ENCODE peak calls at places on chromosomes 3 and 15, in seven cellular contexts. G is EH; V is A549; N is NCI-H226; C is activated CD8-positive, alpha-beta T cell treated with anti-CD3 and anti-CD28 coated beads, Interleukin-2, amount 10 ng/mL, durations not matched to agents 7 days and 5 days; T is H9; Q is SW480. E is an unnamed sample.

GRCh38 chr15:38893920-38894259 is 329.3 kb upstream of the RASGRP1 start:
- DNase-seq in G (no peak), V (no peak), N (no peak), C (no peak), T (no peak), Q (no peak), E (no peak)

GRCh38 chr15:32888221-32888761 is 170.5 kb downstream of the GREM1 start:
- DNase-seq in G (peak), V (no peak), N (no peak), C (no peak), T (no peak), Q (no peak), E (no peak)

GRCh38 chr15:56148099-56148498 is 95.6 kb downstream of the RFX7 start:
- DNase-seq in G (no peak), V (no peak), N (peak), C (no peak), T (no peak), Q (no peak), E (no peak)

GRCh38 chr3:76487446-76487845 is 552.5 kb upstream of the ROBO2 start:
- DNase-seq in G (no peak), V (no peak), N (no peak), C (no peak), T (no peak), Q (no peak), E (peak)

GRCh38 chr3:169658311-169658931 is 5.1 kb downstream of the MECOM start:
- DNase-seq in G (no peak), V (no peak), N (no peak), C (no peak), T (peak), Q (no peak), E (no peak)

GRCh38 chr15:34582461-34583357 is 742 bp downstream of the GOLGA8B start:
- DNase-seq in G (peak), V (peak), N (peak), C (peak), T (peak), Q (peak), E (no peak)

GRCh38 chr3:31402118-31402517 is 130.6 kb upstream of the STT3B start:
- DNase-seq in G (no peak), V (no peak), N (no peak), C (no peak), T (no peak), Q (no peak), E (no peak)

GRCh38 chr3:169662215-169663070 is 1.1 kb downstream of the MECOM start:
- DNase-seq in G (peak), V (peak), N (peak), C (peak), T (peak), Q (peak), E (peak)

GRCh38 chr3:138668107-138668506 is 59.5 kb downstream of the FAIM start:
- DNase-seq in G (no peak), V (no peak), N (no peak), C (no peak), T (no peak), Q (no peak), E (no peak)

GRCh38 chr15:55993804-55994539 is 560 bp upstream of the NEDD4 start:
- DNase-seq in G (peak), V (peak), N (peak), C (no peak), T (peak), Q (peak), E (peak)

GRCh38 chr3:194139977-194140351 is 4.0 kb downstream of the HES1 start:
- DNase-seq in G (no peak), V (no peak), N (no peak), C (no peak), T (no peak), Q (no peak), E (no peak)

GRCh38 chr3:56064684-56065083 is 403.6 kb downstream of the ERC2 start:
- DNase-seq in G (no peak), V (peak), N (no peak), C (no peak), T (no peak), Q (no peak), E (no peak)

GRCh38 chr3:119408243-119408950 is 55.0 kb downstream of the TMEM39A start:
- DNase-seq in G (no peak), V (no peak), N (no peak), C (no peak), T (no peak), Q (no peak), E (no peak)

GRCh38 chr3:101117981-101118380 is 124.8 kb upstream of the ABI3BP start:
- DNase-seq in G (no peak), V (no peak), N (no peak), C (no peak), T (no peak), Q (no peak), E (no peak)

GRCh38 chr3:187673012-187673411 is 2.8 kb upstream of the SST start:
- DNase-seq in G (peak), V (no peak), N (peak), C (no peak), T (no peak), Q (no peak), E (no peak)

GRCh38 chr15:30865257-30865656 is 38.5 kb upstream of the FAN1 start:
- DNase-seq in G (no peak), V (no peak), N (no peak), C (no peak), T (no peak), Q (no peak), E (no peak)

GRCh38 chr15:71278989-71279756 is 163.9 kb downstream of the THSD4 start:
- DNase-seq in G (peak), V (peak), N (peak), C (no peak), T (no peak), Q (no peak), E (peak)

GRCh38 chr3:331881-332280 is 135.3 kb downstream of the CHL1 start:
- DNase-seq in G (peak), V (no peak), N (no peak), C (no peak), T (no peak), Q (no peak), E (no peak)

GRCh38 chr3:188978772-188979171 is 193.0 kb upstream of the TPRG1 start:
- DNase-seq in G (peak), V (peak), N (no peak), C (no peak), T (no peak), Q (peak), E (no peak)

GRCh38 chr3:15578272-15578671 is 23.1 kb downstream of the HACL1 start:
- DNase-seq in G (no peak), V (no peak), N (no peak), C (no peak), T (no peak), Q (no peak), E (no peak)

GRCh38 chr3:71968491-71968890 is 183.5 kb upstream of the PROK2 start:
- DNase-seq in G (no peak), V (no peak), N (no peak), C (no peak), T (no peak), Q (no peak), E (no peak)

GRCh38 chr15:37765809-37766208 is 168.6 kb upstream of the TMCO5A start:
- DNase-seq in G (peak), V (no peak), N (no peak), C (no peak), T (no peak), Q (no peak), E (no peak)

GRCh38 chr3:10702961-10703740 is 112.9 kb upstream of the SLC6A11 start:
- DNase-seq in G (peak), V (no peak), N (no peak), C (no peak), T (peak), Q (no peak), E (no peak)

GRCh38 chr15:60928987-60929386 is 300.1 kb downstream of the RORA start:
- DNase-seq in G (no peak), V (no peak), N (no peak), C (no peak), T (no peak), Q (no peak), E (no peak)

GRCh38 chr3:182583545-182583944 is 209.8 kb upstream of the ATP11B start:
- DNase-seq in G (no peak), V (no peak), N (no peak), C (no peak), T (no peak), Q (no peak), E (peak)

GRCh38 chr15:81281176-81281735 is 42.7 kb downstream of the STARD5 start:
- DNase-seq in G (no peak), V (no peak), N (no peak), C (no peak), T (peak), Q (no peak), E (no peak)

GRCh38 chr15:64635486-64635815 is 139.9 kb downstream of the RBPMS2 start:
- DNase-seq in G (peak), V (peak), N (peak), C (no peak), T (no peak), Q (peak), E (peak)

GRCh38 chr3:14377838-14378169 is 24.6 kb upstream of the SLC6A6 start:
- DNase-seq in G (no peak), V (no peak), N (no peak), C (peak), T (no peak), Q (peak), E (no peak)

GRCh38 chr15:48647963-48648362 is 2.5 kb upstream of the FBN1 start:
- DNase-seq in G (peak), V (peak), N (no peak), C (no peak), T (peak), Q (no peak), E (no peak)

E was measured in foreskin keratinocyte.